ENCODE peak calls at places on chromosomes 4 and X, in four cellular contexts. X is stimulated activated CD4-positive, alpha-beta T cell treated with anti-CD3 and anti-CD28 coated beads, Interleukin-2, amount 100 ng/mL, for 48 hours; M is Calu3; S is PC-3. U is an unnamed sample.

GRCh38 chrX:13212191-13212651 is 107.6 kb downstream of the ATXN3L start:
- DNase-seq in X (no peak), M (no peak), S (no peak), U (no peak)

GRCh38 chrX:10104958-10105658 is 51.7 kb upstream of the CLCN4 start:
- DNase-seq in X (no peak), M (no peak), S (no peak), U (no peak)

GRCh38 chr4:180449395-180449956 is 1793.7 kb upstream of the TENM3 start:
- DNase-seq in X (no peak), M (peak; percentile 53), S (peak; percentile 57), U (no peak)

GRCh38 chr4:80529021-80529420 is 193.5 kb downstream of the CFAP299 start:
- DNase-seq in X (no peak), M (no peak), S (no peak), U (no peak)

GRCh38 chr4:16160457-16160856 is 65.8 kb downstream of the TAPT1 start:
- DNase-seq in X (no peak), M (no peak), S (no peak), U (no peak)

GRCh38 chr4:32560306-32560705 is 1840.1 kb downstream of the PCDH7 start:
- DNase-seq in X (no peak), M (no peak), S (peak; percentile 62), U (no peak)

GRCh38 chrX:25442501-25442900 is 426.7 kb upstream of the ARX start:
- DNase-seq in X (no peak), M (no peak), S (peak; percentile 4), U (no peak)

GRCh38 chrX:109632906-109633504 is 8.0 kb upstream of the KCNE5 start:
- DNase-seq in X (no peak), M (peak; percentile 42), S (peak; percentile 52), U (no peak)

GRCh38 chr4:150348079-150348478 is 233.9 kb upstream of the MAB21L2 start:
- DNase-seq in X (no peak), M (no peak), S (peak; percentile 89), U (no peak)

GRCh38 chr4:38109896-38110295 is 149.7 kb downstream of the PTTG2 start:
- DNase-seq in X (no peak), M (no peak), S (no peak), U (no peak)

GRCh38 chrX:153766098-153766817 is 2.2 kb downstream of the PLXNB3 start:
- DNase-seq in X (no peak), M (peak; percentile 60), S (peak; percentile 76), U (peak; percentile 63)

U was measured in stimulated activated naive CD8-positive, alpha-beta T cell treated with anti-CD3 and anti-CD28 coated beads, Interleukin-15, Interleukin-2, amounts not matched to agents 100 U/mL and 50 U/mL, for 24 hours.